ENCODE peak calls at places on chromosomes 6 and 20, in six cellular contexts. N, P, L, R, H and M are unnamed samples.

GRCh38 chr6:117463762-117464665 is 18.5 kb upstream of the DCBLD1 start:
- DNase-seq in L (no peak), H (no peak), N (no peak), R (no peak), P (no peak), M (peak)

GRCh38 chr6:122652431-122652830 is 42.2 kb downstream of the PKIB start:
- DNase-seq in H (no peak), N (no peak), L (no peak), P (no peak), R (no peak), M (no peak)

GRCh38 chr6:132399376-132400074 is 1.8 kb downstream of the MOXD1 start:
- DNase-seq in N (no peak), R (no peak), P (no peak), H (no peak), L (no peak), M (peak)

GRCh38 chr6:96675617-96676016 is 112.7 kb downstream of the FHL5 start:
- DNase-seq in R (no peak), P (no peak), L (no peak), N (no peak), H (no peak), M (no peak)

GRCh38 chr6:135851442-135852271 is at the start of gene PDE7B:
- DNase-seq in N (peak), R (peak), L (peak), H (no peak), P (peak), M (peak)

GRCh38 chr6:124964764-124965105 is 2.5 kb downstream of the RNF217 start:
- DNase-seq in H (no peak), P (no peak), L (no peak), R (no peak), N (no peak), M (no peak)

GRCh38 chr20:35448788-35449373 is 6.5 kb upstream of the CEP250 start:
- DNase-seq in L (no peak), N (no peak), H (no peak), P (no peak), R (no peak), M (no peak)

GRCh38 chr6:19753822-19754221 is 83.3 kb upstream of the ID4 start:
- DNase-seq in P (no peak), R (no peak), L (no peak), N (no peak), H (no peak), M (no peak)

GRCh38 chr6:148689168-148689567 is 57.7 kb upstream of the UST start:
- DNase-seq in L (no peak), P (no peak), N (no peak), R (no peak), H (no peak), M (peak)

GRCh38 chr20:8573686-8574085 is 441.6 kb downstream of the PLCB1 start:
- DNase-seq in R (no peak), H (no peak), L (no peak), P (no peak), N (no peak), M (no peak)

GRCh38 chr6:145139451-145139850 is 595.9 kb downstream of the EPM2A start:
- DNase-seq in N (no peak), L (no peak), H (no peak), P (no peak), R (no peak), M (no peak)

GRCh38 chr20:19211252-19211651 is 1.2 kb upstream of the SLC24A3 start:
- DNase-seq in P (no peak), N (no peak), R (no peak), H (no peak), L (no peak), M (no peak)

GRCh38 chr20:19210426-19211155 is 1.9 kb upstream of the SLC24A3 start:
- DNase-seq in H (no peak), L (no peak), N (no peak), P (no peak), R (no peak), M (no peak)

GRCh38 chr20:19212524-19213502 is at the start of gene SLC24A3:
- DNase-seq in R (peak), H (no peak), L (peak), P (peak), N (no peak), M (no peak)

GRCh38 chr20:19213946-19214490 is 1.6 kb downstream of the SLC24A3 start:
- DNase-seq in H (no peak), L (no peak), R (no peak), N (no peak), P (peak), M (no peak)

DNA sequence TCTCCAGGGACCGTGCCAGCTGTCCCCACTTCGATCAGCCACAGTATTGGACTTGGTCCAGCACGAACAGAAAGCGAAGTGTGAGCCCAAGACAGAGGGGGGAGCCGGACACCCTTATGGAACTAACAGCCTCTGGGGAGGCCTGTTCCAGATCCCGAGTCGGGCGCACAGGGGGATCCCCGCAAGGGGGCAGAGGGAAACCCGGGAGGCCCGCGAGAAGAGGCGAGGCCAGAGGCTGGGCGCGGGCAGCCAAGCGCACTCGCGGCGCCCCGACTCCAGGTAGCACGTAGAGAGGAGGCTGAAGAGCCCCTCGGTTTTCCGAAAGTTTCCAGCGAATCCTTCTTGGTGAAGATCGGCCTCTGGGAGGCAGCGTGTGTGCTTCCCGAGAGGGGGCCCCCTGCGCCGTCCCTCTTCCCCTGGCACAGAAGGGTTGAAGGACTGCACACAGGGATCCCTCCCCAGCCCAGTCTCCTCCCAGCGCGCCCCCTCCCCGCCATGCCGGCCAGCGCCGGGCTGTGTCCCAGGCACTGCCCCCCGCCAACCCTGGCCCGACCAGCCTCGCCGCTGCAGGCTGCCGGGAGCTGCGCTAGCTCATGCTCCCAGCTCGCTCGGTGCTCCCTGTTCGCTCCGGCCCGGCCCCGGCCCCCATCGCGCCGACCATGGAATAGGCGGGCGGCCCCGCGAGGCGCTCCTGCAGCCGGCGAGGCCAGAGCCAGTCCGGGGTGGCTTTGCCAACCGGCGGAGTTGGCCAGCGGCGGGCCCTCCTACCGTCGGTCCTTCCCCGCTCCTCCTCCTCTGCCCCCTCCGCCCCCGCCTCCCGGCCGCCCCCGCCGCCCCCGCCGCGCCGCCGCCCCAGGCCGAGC is 550 bp upstream of the SLC24A3 start:
- DNase-seq in N (no peak), L (no peak), H (no peak), R (no peak), P (peak), M (no peak)
- TF ChIP-seq CTCF in N (no peak), L (no peak), H (no peak), R (no peak), P (no peak), M (no peak)

GRCh38 chr6:34067814-34068213 is 78.1 kb downstream of the GRM4 start:
- DNase-seq in H (no peak), L (no peak), N (no peak), P (no peak), R (no peak), M (no peak)
- TF ChIP-seq CTCF in H (peak), L (no peak), N (peak), P (peak), R (no peak), M (peak)

DNA sequence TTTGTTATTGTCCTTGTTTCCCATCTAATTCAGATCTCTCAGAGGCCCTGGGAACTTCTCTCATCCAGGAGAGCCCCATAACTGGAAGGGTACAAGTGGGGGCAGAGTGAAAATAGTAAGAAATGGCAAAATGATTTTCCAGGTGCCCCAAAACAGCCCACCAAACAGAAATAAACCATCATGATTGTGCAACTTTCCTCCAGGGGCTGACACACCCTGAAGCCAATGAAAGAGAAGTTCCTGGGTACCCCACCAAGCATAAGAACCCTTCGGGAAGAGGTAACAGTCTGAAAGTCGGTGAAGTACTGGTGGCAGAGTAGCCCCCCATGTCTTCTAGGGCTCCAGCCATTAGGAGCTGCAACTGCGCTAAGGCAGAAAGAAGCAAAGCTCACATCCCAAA is 282.0 kb downstream of the PTPRT start:
- DNase-seq in P (no peak), H (no peak), R (no peak), N (no peak), L (no peak), M (no peak)
- TF ChIP-seq CTCF in P (no peak), H (no peak), R (no peak), N (no peak), L (no peak), M (no peak)

GRCh38 chr6:89080281-89081128 is at the start of gene PNRC1:
- DNase-seq in P (peak), H (peak), L (peak), R (peak), N (peak), M (peak)

GRCh38 chr6:89079611-89080213 is 839 bp upstream of the PNRC1 start:
- DNase-seq in P (peak), H (no peak), R (peak), N (no peak), L (peak), M (peak)

GRCh38 chr6:89082439-89082838 is 1.9 kb downstream of the PNRC1 start:
- DNase-seq in H (no peak), P (peak), R (no peak), N (no peak), L (no peak), M (no peak)

GRCh38 chr6:89081129-89081422 is 525 bp downstream of the PNRC1 start:
- DNase-seq in H (no peak), P (no peak), R (no peak), L (no peak), N (no peak), M (no peak)

GRCh38 chr6:89081423-89082322 is 1.1 kb downstream of the PNRC1 start:
- DNase-seq in N (peak), H (peak), P (peak), L (peak), R (peak), M (peak)
- TF ChIP-seq CTCF in N (no peak), H (peak), P (no peak), L (peak), R (no peak), M (no peak)

DNA sequence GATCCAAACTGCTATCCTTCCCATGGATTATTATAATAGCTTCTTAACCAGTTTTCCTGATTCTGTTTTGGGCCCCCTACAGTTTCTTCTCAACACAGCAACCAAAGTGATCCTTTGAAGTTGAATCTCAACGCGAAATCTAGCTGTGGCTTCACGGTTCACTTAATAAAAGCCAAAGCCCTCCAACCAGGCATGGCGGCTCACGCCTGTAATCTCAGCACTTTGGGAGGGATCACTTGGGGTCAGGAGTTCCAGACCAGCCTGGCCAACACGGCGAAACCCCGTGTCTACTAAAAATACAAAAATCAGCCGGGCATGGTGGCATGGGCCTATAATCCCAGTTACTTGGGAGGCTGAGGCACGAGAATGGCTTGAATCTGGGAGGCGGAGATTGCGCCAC is 3.3 kb downstream of the RMND1 start:
- DNase-seq in H (no peak), R (no peak), L (no peak), P (no peak), N (no peak), M (no peak)
- TF ChIP-seq CTCF in H (no peak), R (no peak), L (no peak), P (no peak), N (no peak), M (peak)

GRCh38 chr6:160799801-160800200 is 97.8 kb downstream of the PLG start:
- DNase-seq in N (no peak), R (no peak), H (no peak), L (no peak), P (no peak), M (no peak)
- TF ChIP-seq CTCF in N (no peak), R (no peak), H (no peak), L (no peak), P (no peak), M (no peak)

GRCh38 chr6:156953125-156953477 is 175.9 kb downstream of the ARID1B start:
- DNase-seq in P (no peak), N (no peak), R (no peak), H (no peak), L (no peak), M (no peak)

GRCh38 chr6:156954191-156954590 is 177.0 kb downstream of the ARID1B start:
- DNase-seq in N (no peak), H (no peak), P (no peak), L (no peak), R (no peak), M (peak)

GRCh38 chr6:156954781-156955180 is 177.6 kb downstream of the ARID1B start:
- DNase-seq in R (no peak), H (no peak), L (no peak), N (no peak), P (no peak), M (no peak)

GRCh38 chr6:156952401-156952800 is 175.2 kb downstream of the ARID1B start:
- DNase-seq in R (no peak), L (no peak), P (no peak), H (no peak), N (no peak), M (no peak)

GRCh38 chr6:156953478-156954146 is 176.4 kb downstream of the ARID1B start:
- DNase-seq in P (peak), H (no peak), L (no peak), N (peak), R (no peak), M (peak)
- TF ChIP-seq CTCF in P (peak), H (no peak), L (peak), N (peak), R (no peak), M (peak)